ENCODE peak calls at places on chromosomes 6 and 20, in five cellular contexts. One of them, this sample, is unnamed.

GRCh38 chr6:70955441-70956190 is 1.2 kb downstream of the B3GAT2 start:
- DNase-seq in progenitor cell of endocrine pancreas: peak; percentile 97
- DNase-seq in coronary artery: no peak
- DNase-seq in WTC11: peak; percentile 97
- DNase-seq in brain microvascular endothelial cell: peak; percentile 45
- DNase-seq in this sample: peak; percentile 66

GRCh38 chr6:166556871-166557322 is 29.6 kb downstream of the RAMACL start:
- DNase-seq in progenitor cell of endocrine pancreas: no peak
- DNase-seq in coronary artery: peak; percentile 94
- DNase-seq in WTC11: no peak
- DNase-seq in brain microvascular endothelial cell: peak; percentile 47
- DNase-seq in this sample: peak; percentile 53

GRCh38 chr6:30007132-30007764 is 53.8 kb upstream of the POLR1H start:
- DNase-seq in progenitor cell of endocrine pancreas: no peak
- DNase-seq in coronary artery: no peak
- DNase-seq in WTC11: peak; percentile 81
- DNase-seq in brain microvascular endothelial cell: no peak
- DNase-seq in this sample: no peak

GRCh38 chr6:126372626-126373025 is 32.7 kb downstream of the CENPW start:
- DNase-seq in progenitor cell of endocrine pancreas: no peak
- DNase-seq in coronary artery: no peak
- DNase-seq in WTC11: no peak
- DNase-seq in brain microvascular endothelial cell: no peak
- DNase-seq in this sample: no peak

GRCh38 chr6:18585032-18585573 is 198.0 kb downstream of the RNF144B start:
- DNase-seq in progenitor cell of endocrine pancreas: no peak
- DNase-seq in coronary artery: no peak
- DNase-seq in WTC11: no peak
- DNase-seq in brain microvascular endothelial cell: peak; percentile 89
- DNase-seq in this sample: no peak

GRCh38 chr6:157380458-157380778 is 572 bp upstream of the ZDHHC14 start:
- DNase-seq in progenitor cell of endocrine pancreas: no peak
- DNase-seq in coronary artery: no peak
- DNase-seq in WTC11: peak; percentile 36
- DNase-seq in brain microvascular endothelial cell: no peak
- DNase-seq in this sample: no peak

GRCh38 chr20:18857640-18858039 is 44.1 kb downstream of the SCP2D1 start:
- DNase-seq in progenitor cell of endocrine pancreas: no peak
- DNase-seq in coronary artery: no peak
- DNase-seq in WTC11: no peak
- DNase-seq in brain microvascular endothelial cell: no peak
- DNase-seq in this sample: no peak

GRCh38 chr20:16701296-16701695 is 28.5 kb upstream of the SNRPB2 start:
- DNase-seq in progenitor cell of endocrine pancreas: no peak
- DNase-seq in coronary artery: no peak
- DNase-seq in WTC11: peak; percentile 34
- DNase-seq in brain microvascular endothelial cell: no peak
- DNase-seq in this sample: no peak

GRCh38 chr20:58899518-58899917 is 47.0 kb downstream of the GNAS start:
- DNase-seq in progenitor cell of endocrine pancreas: no peak
- DNase-seq in coronary artery: no peak
- DNase-seq in WTC11: no peak
- DNase-seq in brain microvascular endothelial cell: no peak
- DNase-seq in this sample: no peak

GRCh38 chr6:56255370-56255769 is 8.0 kb upstream of the COL21A1 start:
- DNase-seq in progenitor cell of endocrine pancreas: no peak
- DNase-seq in coronary artery: no peak
- DNase-seq in WTC11: no peak
- DNase-seq in brain microvascular endothelial cell: no peak
- DNase-seq in this sample: no peak

GRCh38 chr20:59824711-59825562 is 108.5 kb downstream of the SYCP2 start:
- DNase-seq in progenitor cell of endocrine pancreas: no peak
- DNase-seq in coronary artery: peak; percentile 64
- DNase-seq in WTC11: no peak
- DNase-seq in brain microvascular endothelial cell: no peak
- DNase-seq in this sample: no peak

GRCh38 chr20:63411151-63411897 is 50.2 kb upstream of the CHRNA4 start:
- DNase-seq in progenitor cell of endocrine pancreas: no peak
- DNase-seq in coronary artery: no peak
- DNase-seq in WTC11: no peak
- DNase-seq in brain microvascular endothelial cell: no peak
- DNase-seq in this sample: no peak

GRCh38 chr20:38299963-38300362 is 4.0 kb upstream of the BPI start:
- DNase-seq in progenitor cell of endocrine pancreas: peak; percentile 29
- DNase-seq in coronary artery: no peak
- DNase-seq in WTC11: no peak
- DNase-seq in brain microvascular endothelial cell: no peak
- DNase-seq in this sample: no peak

GRCh38 chr6:26026833-26027490 is 60.3 kb upstream of the HFE start:
- DNase-seq in progenitor cell of endocrine pancreas: peak; percentile 68
- DNase-seq in coronary artery: peak; percentile 94
- DNase-seq in WTC11: peak; percentile 84
- DNase-seq in brain microvascular endothelial cell: peak; percentile 77
- DNase-seq in this sample: peak; percentile 73

GRCh38 chr20:35700625-35701148 is 1.5 kb downstream of the ROMO1 start:
- DNase-seq in progenitor cell of endocrine pancreas: no peak
- DNase-seq in coronary artery: no peak
- DNase-seq in WTC11: no peak
- DNase-seq in brain microvascular endothelial cell: no peak
- DNase-seq in this sample: no peak

GRCh38 chr6:118187568-118188164 is 280.6 kb downstream of the SLC35F1 start:
- DNase-seq in progenitor cell of endocrine pancreas: no peak
- DNase-seq in coronary artery: no peak
- DNase-seq in WTC11: no peak
- DNase-seq in brain microvascular endothelial cell: peak; percentile 11
- DNase-seq in this sample: no peak

GRCh38 chr20:63740070-63740500 is 509 bp downstream of the SLC2A4RG start:
- DNase-seq in progenitor cell of endocrine pancreas: no peak
- DNase-seq in coronary artery: peak; percentile 74
- DNase-seq in WTC11: peak; percentile 60
- DNase-seq in brain microvascular endothelial cell: no peak
- DNase-seq in this sample: no peak

GRCh38 chr20:57317789-57318371 is 11.7 kb upstream of the SPO11 start:
- DNase-seq in progenitor cell of endocrine pancreas: no peak
- DNase-seq in coronary artery: no peak
- DNase-seq in WTC11: no peak
- DNase-seq in brain microvascular endothelial cell: no peak
- DNase-seq in this sample: no peak

GRCh38 chr6:44221291-44221960 is 2.0 kb upstream of the SLC29A1 start:
- DNase-seq in progenitor cell of endocrine pancreas: peak; percentile 59
- DNase-seq in coronary artery: peak; percentile 97
- DNase-seq in WTC11: peak; percentile 70
- DNase-seq in brain microvascular endothelial cell: peak; percentile 58
- DNase-seq in this sample: peak; percentile 86

GRCh38 chr20:6575912-6576391 is 191.5 kb upstream of the BMP2 start:
- DNase-seq in progenitor cell of endocrine pancreas: no peak
- DNase-seq in coronary artery: no peak
- DNase-seq in WTC11: no peak
- DNase-seq in brain microvascular endothelial cell: peak; percentile 90
- DNase-seq in this sample: no peak

GRCh38 chr6:125512621-125513020 is 210.9 kb upstream of the HDDC2 start:
- DNase-seq in progenitor cell of endocrine pancreas: no peak
- DNase-seq in coronary artery: no peak
- DNase-seq in WTC11: no peak
- DNase-seq in brain microvascular endothelial cell: no peak
- DNase-seq in this sample: no peak

GRCh38 chr6:85185977-85186376 is 263.9 kb upstream of the NT5E start:
- DNase-seq in progenitor cell of endocrine pancreas: no peak
- DNase-seq in coronary artery: no peak
- DNase-seq in WTC11: no peak
- DNase-seq in brain microvascular endothelial cell: no peak
- DNase-seq in this sample: no peak

GRCh38 chr6:47741807-47742206 is 40.0 kb upstream of the OPN5 start:
- DNase-seq in progenitor cell of endocrine pancreas: no peak
- DNase-seq in coronary artery: no peak
- DNase-seq in WTC11: no peak
- DNase-seq in brain microvascular endothelial cell: no peak
- DNase-seq in this sample: no peak

GRCh38 chr6:32980488-32981038 is 12.2 kb downstream of the BRD2 start:
- DNase-seq in progenitor cell of endocrine pancreas: no peak
- DNase-seq in coronary artery: no peak
- DNase-seq in WTC11: no peak
- DNase-seq in brain microvascular endothelial cell: no peak
- DNase-seq in this sample: no peak

GRCh38 chr6:56437171-56437900 is 190.0 kb upstream of the COL21A1 start:
- DNase-seq in progenitor cell of endocrine pancreas: no peak
- DNase-seq in coronary artery: no peak
- DNase-seq in WTC11: no peak
- DNase-seq in brain microvascular endothelial cell: no peak
- DNase-seq in this sample: no peak

GRCh38 chr6:166106076-166106686 is 61.5 kb downstream of the TBXT start:
- DNase-seq in progenitor cell of endocrine pancreas: peak; percentile 70
- DNase-seq in coronary artery: no peak
- DNase-seq in WTC11: peak; percentile 85
- DNase-seq in brain microvascular endothelial cell: peak; percentile 74
- DNase-seq in this sample: no peak

GRCh38 chr6:153553627-153554026 is 422.5 kb upstream of the RGS17 start:
- DNase-seq in progenitor cell of endocrine pancreas: no peak
- DNase-seq in coronary artery: no peak
- DNase-seq in WTC11: peak; percentile 47
- DNase-seq in brain microvascular endothelial cell: peak; percentile 12
- DNase-seq in this sample: no peak
- TF ChIP-seq CTCF in progenitor cell of endocrine pancreas: peak; percentile 43
- TF ChIP-seq CTCF in coronary artery: no peak
- TF ChIP-seq CTCF in WTC11: peak; percentile 34
- TF ChIP-seq CTCF in brain microvascular endothelial cell: peak; percentile 70
- TF ChIP-seq CTCF in this sample: no peak

DNA sequence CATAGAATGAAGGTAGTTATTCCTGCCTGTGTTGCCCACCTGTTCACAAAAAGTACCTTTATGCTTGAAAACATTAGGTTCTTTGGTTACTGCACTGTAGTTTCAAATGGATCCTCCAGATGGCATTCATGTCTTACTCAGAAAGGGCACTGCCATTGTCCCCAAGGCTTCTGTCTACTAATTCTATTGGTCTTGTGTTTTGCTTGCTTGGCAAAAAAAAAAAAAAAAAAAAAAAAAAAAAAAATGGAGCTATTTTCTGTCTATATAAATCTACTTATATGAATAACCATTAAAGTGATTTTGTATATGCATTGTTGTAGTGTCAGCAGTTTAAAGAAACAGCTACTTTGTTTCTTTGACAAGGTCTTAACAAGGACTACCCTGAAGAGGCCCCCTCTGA is 12.7 kb upstream of the EFHC1 start:
- DNase-seq in progenitor cell of endocrine pancreas: no peak
- DNase-seq in coronary artery: no peak
- DNase-seq in WTC11: no peak
- DNase-seq in brain microvascular endothelial cell: peak; percentile 44
- DNase-seq in this sample: no peak
- TF ChIP-seq CTCF in progenitor cell of endocrine pancreas: peak; percentile 60
- TF ChIP-seq CTCF in coronary artery: no peak
- TF ChIP-seq CTCF in WTC11: no peak
- TF ChIP-seq CTCF in brain microvascular endothelial cell: peak; percentile 60
- TF ChIP-seq CTCF in this sample: peak; percentile 38

DNA sequence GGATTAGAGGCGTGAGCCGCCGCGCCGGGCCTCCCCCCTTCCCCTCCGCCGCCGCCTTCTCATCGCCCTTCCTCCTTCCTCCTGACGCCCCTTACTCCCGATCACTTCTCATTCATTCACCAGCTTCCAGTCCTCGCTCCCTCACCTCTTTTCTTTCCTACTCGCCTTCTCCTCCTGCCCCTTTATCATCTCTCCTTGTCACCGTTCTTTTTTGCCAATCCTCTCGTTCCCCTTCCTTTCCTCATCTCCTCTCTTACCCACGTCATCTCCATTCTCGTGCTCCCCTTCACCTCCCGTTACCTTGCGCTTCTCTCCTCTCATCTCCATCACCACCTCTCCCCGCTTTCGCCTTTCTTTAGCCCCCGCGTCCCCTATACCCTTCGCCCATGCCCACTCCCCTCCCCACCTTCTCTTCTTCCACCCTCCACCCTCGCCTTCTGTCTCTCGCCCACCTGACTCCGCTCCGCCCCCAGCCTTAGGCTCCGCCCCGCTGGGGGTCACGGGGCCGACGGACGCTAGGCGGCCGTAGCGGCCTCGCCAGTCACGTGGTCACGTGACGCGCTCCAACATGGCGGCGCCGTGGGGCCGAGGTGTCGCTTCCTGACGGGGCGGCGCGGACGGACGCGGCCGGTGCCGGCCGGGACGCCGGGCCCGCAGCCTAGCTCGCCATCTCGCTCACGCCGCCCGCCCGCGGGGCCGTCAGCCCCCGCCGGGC is at the start of gene ARFGEF2:
- DNase-seq in progenitor cell of endocrine pancreas: peak; percentile 93
- DNase-seq in coronary artery: peak; percentile 95
- DNase-seq in WTC11: peak; percentile 93
- DNase-seq in brain microvascular endothelial cell: peak; percentile 73
- DNase-seq in this sample: peak; percentile 93
- TF ChIP-seq CTCF in progenitor cell of endocrine pancreas: peak; percentile 12
- TF ChIP-seq CTCF in coronary artery: no peak
- TF ChIP-seq CTCF in WTC11: no peak
- TF ChIP-seq CTCF in brain microvascular endothelial cell: no peak
- TF ChIP-seq CTCF in this sample: no peak

GRCh38 chr20:47129306-47129705 is 227.2 kb downstream of the ZMYND8 start:
- DNase-seq in progenitor cell of endocrine pancreas: no peak
- DNase-seq in coronary artery: no peak
- DNase-seq in WTC11: no peak
- DNase-seq in brain microvascular endothelial cell: no peak
- DNase-seq in this sample: no peak
- TF ChIP-seq CTCF in progenitor cell of endocrine pancreas: no peak
- TF ChIP-seq CTCF in coronary artery: no peak
- TF ChIP-seq CTCF in WTC11: no peak
- TF ChIP-seq CTCF in brain microvascular endothelial cell: no peak
- TF ChIP-seq CTCF in this sample: no peak

DNA sequence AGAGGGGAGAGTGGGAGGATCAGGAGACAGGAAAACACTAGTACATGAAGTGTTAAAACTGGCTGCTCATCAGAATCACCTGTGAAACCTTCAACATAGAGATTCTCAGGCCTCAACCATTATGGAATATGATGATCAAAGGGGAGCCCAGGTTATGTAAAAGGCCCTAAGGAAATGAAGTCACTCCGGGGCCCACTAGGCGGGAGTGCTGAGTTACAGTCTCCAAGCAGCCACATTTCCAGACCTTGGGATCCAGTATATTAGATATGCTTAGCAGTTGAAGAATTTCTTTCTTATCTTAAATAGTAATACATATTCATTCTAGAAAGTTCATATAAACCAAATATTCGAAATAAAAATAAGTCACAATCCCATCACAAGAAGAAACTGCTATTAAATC is 476.3 kb downstream of the PRKN start:
- DNase-seq in progenitor cell of endocrine pancreas: no peak
- DNase-seq in coronary artery: no peak
- DNase-seq in WTC11: peak; percentile 26
- DNase-seq in brain microvascular endothelial cell: peak; percentile 3
- DNase-seq in this sample: no peak
- TF ChIP-seq CTCF in progenitor cell of endocrine pancreas: peak; percentile 37
- TF ChIP-seq CTCF in coronary artery: no peak
- TF ChIP-seq CTCF in WTC11: peak; percentile 15
- TF ChIP-seq CTCF in brain microvascular endothelial cell: peak; percentile 49
- TF ChIP-seq CTCF in this sample: no peak

DNA sequence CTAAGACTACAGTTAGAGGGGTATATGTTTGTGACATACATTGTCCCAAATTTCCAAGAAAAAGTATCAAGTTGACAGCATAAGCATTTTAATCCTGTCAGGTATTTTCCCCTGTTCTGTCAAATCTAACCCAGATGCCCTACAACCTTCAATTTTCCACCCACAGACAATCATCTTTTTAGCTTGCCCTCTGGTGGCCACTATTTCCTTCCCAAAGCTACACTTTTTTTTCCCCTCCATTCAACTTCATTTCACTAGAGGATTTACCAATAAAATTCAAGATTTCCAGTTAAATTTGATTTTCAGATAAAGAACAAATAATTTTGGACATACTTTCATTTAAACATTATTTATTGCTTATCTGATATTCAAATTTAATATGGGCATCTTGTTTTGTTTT is 286.6 kb downstream of the TENT5A start:
- DNase-seq in progenitor cell of endocrine pancreas: no peak
- DNase-seq in coronary artery: no peak
- DNase-seq in WTC11: no peak
- DNase-seq in brain microvascular endothelial cell: peak; percentile 12
- DNase-seq in this sample: no peak
- TF ChIP-seq CTCF in progenitor cell of endocrine pancreas: peak; percentile 66
- TF ChIP-seq CTCF in coronary artery: no peak
- TF ChIP-seq CTCF in WTC11: peak; percentile 40
- TF ChIP-seq CTCF in brain microvascular endothelial cell: peak; percentile 68
- TF ChIP-seq CTCF in this sample: peak; percentile 37